ENCODE peak calls at places on chromosomes 6 and 20, in five cellular contexts. V is keratinocyte, Q is GM23338, H is PC-3, T is uterus. B is an unnamed sample.

GRCh38 chr6:14953806-14954205 is 292.1 kb upstream of the JARID2 start:
- DNase-seq in Q (no peak), T (no peak), H (no peak), V (no peak), B (no peak)

GRCh38 chr6:78942451-78942850 is 75.1 kb downstream of the IRAK1BP1 start:
- DNase-seq in Q (no peak), V (no peak), H (no peak), T (no peak), B (no peak)

GRCh38 chr6:7587631-7588100 is 2.3 kb upstream of the SNRNP48 start:
- DNase-seq in T (no peak), H (peak; percentile 22), Q (no peak), V (no peak), B (no peak)

GRCh38 chr20:36604952-36605308 is 649 bp upstream of the RAB5IF start:
- DNase-seq in Q (peak; percentile 41), V (no peak), T (peak; percentile 37), H (no peak), B (no peak)

GRCh38 chr6:104698979-104699378 is 160.7 kb downstream of the HACE1 start:
- DNase-seq in T (no peak), Q (no peak), H (no peak), V (no peak), B (no peak)

GRCh38 chr20:962223-962622 is 39.9 kb downstream of the RSPO4 start:
- DNase-seq in H (no peak), T (no peak), Q (no peak), V (no peak), B (no peak)

GRCh38 chr20:4468114-4468513 is 253.6 kb upstream of the PRND start:
- DNase-seq in T (no peak), V (no peak), H (no peak), Q (no peak), B (no peak)

GRCh38 chr6:137950581-137950980 is 83.5 kb downstream of the TNFAIP3 start:
- DNase-seq in Q (no peak), T (no peak), V (no peak), H (no peak), B (no peak)

GRCh38 chr6:110511401-110511800 is 35.0 kb upstream of the SLC22A16 start:
- DNase-seq in Q (peak; percentile 94), V (no peak), H (peak; percentile 25), T (no peak), B (no peak)

GRCh38 chr6:87702589-87702945 is 534 bp upstream of the AKIRIN2 start:
- DNase-seq in Q (peak; percentile 74), H (peak; percentile 45), T (no peak), V (no peak), B (no peak)

GRCh38 chr6:41100871-41101287 is 28.1 kb downstream of the NFYA start:
- DNase-seq in V (no peak), Q (peak; percentile 98), H (no peak), T (peak; percentile 15), B (no peak)

GRCh38 chr6:13629459-13630116 is 14.5 kb downstream of the NOL7 start:
- DNase-seq in Q (no peak), H (no peak), T (no peak), V (no peak), B (no peak)

GRCh38 chr6:135439549-135439948 is 58.0 kb downstream of the AHI1 start:
- DNase-seq in H (no peak), Q (no peak), T (no peak), V (no peak), B (no peak)

GRCh38 chr6:135438907-135439535 is 58.5 kb downstream of the AHI1 start:
- DNase-seq in H (peak; percentile 74), Q (peak; percentile 62), V (no peak), T (no peak), B (peak; percentile 4)

DNA sequence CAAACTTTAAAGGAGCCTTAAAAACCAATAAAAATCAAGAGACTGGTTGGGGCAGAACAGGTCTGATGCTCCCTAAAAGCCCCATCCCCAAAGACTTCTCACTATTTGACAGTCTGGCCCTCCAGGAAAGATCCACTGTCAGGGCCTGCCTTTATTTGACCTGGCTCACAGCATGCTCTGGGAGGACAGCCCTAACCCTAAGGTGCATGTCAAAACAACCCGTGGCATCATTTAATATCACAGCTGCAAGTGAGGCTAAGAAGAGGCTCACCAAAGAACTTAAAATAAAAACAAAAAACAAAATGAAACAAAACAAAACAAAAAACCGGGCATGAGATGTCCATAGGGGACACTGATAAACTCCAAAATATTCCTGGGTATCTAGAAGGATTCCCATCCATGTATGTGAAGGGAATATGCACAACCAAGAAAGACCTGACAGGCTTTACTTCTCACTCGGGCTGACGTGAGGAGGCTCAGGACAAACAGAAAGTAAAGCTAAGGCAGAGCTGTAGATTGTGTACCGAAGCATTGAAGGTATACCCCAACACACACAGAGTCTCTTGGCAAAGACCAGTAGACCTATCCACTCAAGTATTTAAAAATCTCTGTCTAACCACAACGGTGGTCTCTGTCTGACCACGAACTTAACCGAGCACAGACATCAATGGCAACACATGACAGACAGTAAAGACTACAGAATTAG is 57.3 kb downstream of the AHI1 start:
- DNase-seq in V (no peak), T (no peak), Q (no peak), H (no peak), B (no peak)
- H3K4me1 ChIP-seq in V (no peaks in the 10 kb centered on the region), T (no peaks in the 10 kb centered on the region), Q (peaks cover 11% of the 10 kb centered on the region), H (no peaks in the 10 kb centered on the region), B (no peaks in the 10 kb centered on the region)

DNA sequence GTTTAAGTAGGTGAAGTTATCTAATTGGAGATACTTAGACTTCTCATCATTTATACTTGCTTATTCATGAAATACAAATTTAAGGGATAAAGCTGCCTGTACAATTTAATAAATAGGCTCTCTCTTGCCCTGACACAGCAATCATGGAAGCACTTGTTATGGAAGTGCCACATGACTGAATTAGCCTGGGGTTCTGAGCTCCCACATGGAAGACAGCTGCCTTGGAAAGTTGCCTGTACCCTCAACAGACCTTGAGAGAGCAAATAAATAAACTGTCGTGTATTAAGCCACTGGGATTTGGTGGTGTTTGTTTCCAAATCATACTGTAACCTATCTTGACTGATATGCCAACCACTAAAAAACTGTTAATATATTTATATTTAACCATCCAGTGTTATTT is 87.0 kb upstream of the RSPO3 start:
- DNase-seq in T (no peak), H (no peak), Q (no peak), V (no peak), B (no peak)
- H3K27ac ChIP-seq in T (no peak overlapping the region), H (no peak overlapping the region), Q (no peak overlapping the region), V (no peak overlapping the region), B (no peak overlapping the region)

GRCh38 chr20:63290677-63291472 is 2.1 kb upstream of the COL20A1 start:
- DNase-seq in T (no peak), V (no peak), Q (peak; percentile 74), H (peak; percentile 62), B (no peak)
- H3K4me1 ChIP-seq in T (no peaks in the 10 kb centered on the region), V (no peaks in the 10 kb centered on the region), Q (peaks cover 14% of the 10 kb centered on the region), H (no peaks in the 10 kb centered on the region), B (peaks cover 13% of the 10 kb centered on the region)

GRCh38 chr20:50381771-50382593 is 128.2 kb upstream of the PTPN1 start:
- DNase-seq in H (no peak), T (no peak), V (no peak), Q (no peak), B (no peak)

GRCh38 chr20:50379049-50379990 is 130.9 kb upstream of the PTPN1 start:
- DNase-seq in H (no peak), V (no peak), T (peak; percentile 96), Q (no peak), B (no peak)

GRCh38 chr20:50379991-50380696 is 130.0 kb upstream of the PTPN1 start:
- DNase-seq in Q (no peak), T (no peak), H (no peak), V (no peak), B (no peak)

GRCh38 chr20:50380697-50381040 is 129.5 kb upstream of the PTPN1 start:
- DNase-seq in V (no peak), Q (peak; percentile 22), T (peak; percentile 58), H (peak; percentile 71), B (peak; percentile 28)

DNA sequence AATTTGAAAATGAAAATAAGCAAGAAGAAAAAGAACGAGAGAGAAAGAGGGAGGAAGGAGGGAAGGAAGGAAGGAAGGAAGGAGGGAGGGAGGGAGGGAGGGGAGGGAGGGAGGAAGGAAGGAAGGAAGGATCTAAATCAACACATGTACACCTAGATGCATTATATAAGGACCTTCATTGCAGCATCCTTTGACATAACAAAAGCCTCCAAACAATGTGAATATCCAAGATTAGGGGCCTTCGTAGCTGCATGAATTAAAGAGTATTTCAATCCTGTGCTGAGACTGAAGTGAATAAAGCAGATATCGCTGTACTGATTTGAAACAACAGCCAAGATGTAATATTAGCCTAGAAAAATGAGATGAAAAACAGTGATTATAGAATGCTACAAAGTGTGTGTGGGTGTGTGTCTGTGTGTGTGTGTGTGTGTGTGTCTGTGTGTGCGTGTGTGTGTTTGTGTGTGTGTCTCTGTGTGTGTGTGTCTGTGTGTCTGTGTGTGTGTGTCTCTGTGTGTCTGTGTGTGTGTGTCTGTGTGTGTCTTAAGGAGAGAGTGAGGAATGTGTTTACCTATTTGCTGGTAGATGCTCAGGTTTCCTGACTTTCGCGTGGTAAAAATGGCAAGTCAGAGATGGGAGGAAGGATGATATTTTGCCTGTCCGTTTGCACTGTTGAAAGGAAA is 129.0 kb upstream of the PTPN1 start:
- DNase-seq in H (no peak), V (no peak), T (no peak), Q (no peak), B (no peak)
- H3K27ac ChIP-seq in H (no peak overlapping the region), V (no peak overlapping the region), T (peak overlapping the region; percentile 85), Q (no peak overlapping the region), B (no peak overlapping the region)

GRCh38 chr6:90268178-90268577 is 28.5 kb downstream of the BACH2 start:
- DNase-seq in T (no peak), Q (no peak), V (no peak), H (no peak), B (no peak)

GRCh38 chr6:90266845-90267621 is 29.6 kb downstream of the BACH2 start:
- DNase-seq in V (no peak), Q (no peak), H (peak; percentile 7), T (no peak), B (no peak)

GRCh38 chr6:90273863-90274262 is 22.8 kb downstream of the BACH2 start:
- DNase-seq in T (no peak), V (no peak), Q (no peak), H (no peak), B (no peak)

GRCh38 chr6:90271831-90272230 is 24.8 kb downstream of the BACH2 start:
- DNase-seq in H (no peak), T (no peak), Q (no peak), V (no peak), B (no peak)

DNA sequence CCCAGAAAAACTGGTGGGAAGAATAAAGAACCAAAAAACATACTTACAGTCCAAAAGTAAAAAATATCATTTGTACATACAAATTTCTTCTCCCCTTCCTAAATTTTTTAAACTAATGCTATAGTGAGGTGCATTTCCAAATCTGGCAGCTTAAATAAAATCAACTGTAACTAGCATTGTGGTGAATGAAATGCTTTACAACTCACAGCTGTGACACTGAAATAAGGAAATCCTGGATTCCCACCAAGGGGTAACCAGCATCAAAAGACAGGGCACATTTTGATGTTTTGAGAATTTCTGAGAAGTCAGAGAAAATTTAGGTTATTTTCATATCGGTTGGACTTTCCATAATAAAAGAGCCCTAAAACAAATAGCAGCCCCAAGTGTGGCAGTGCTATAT is 27.3 kb downstream of the BACH2 start:
- DNase-seq in Q (no peak), V (no peak), T (no peak), H (no peak), B (no peak)
- H3K4me1 ChIP-seq in Q (no peaks in the 10 kb centered on the region), V (no peaks in the 10 kb centered on the region), T (no peaks in the 10 kb centered on the region), H (peaks cover 13% of the 10 kb centered on the region), B (no peaks in the 10 kb centered on the region)